ENCODE peak calls at places on chromosomes 1 and 21, in seven cellular contexts. One of them, this sample, is unnamed.

GRCh38 chr1:161958425-161958824 is 65.2 kb downstream of the OLFML2B start:
- DNase-seq in astrocyte of the spinal cord: peak; percentile 43
- DNase-seq in GM10248: no peak
- DNase-seq in tibial nerve: no peak
- DNase-seq in AG09309: no peak
- DNase-seq in tibial artery: no peak
- DNase-seq in AG10803: no peak
- DNase-seq in this sample: no peak

GRCh38 chr1:232421143-232421796 is 208.7 kb downstream of the SIPA1L2 start:
- DNase-seq in astrocyte of the spinal cord: no peak
- DNase-seq in GM10248: no peak
- DNase-seq in tibial nerve: no peak
- DNase-seq in AG09309: no peak
- DNase-seq in tibial artery: no peak
- DNase-seq in AG10803: no peak
- DNase-seq in this sample: no peak

GRCh38 chr1:63894627-63895256 is 120.9 kb downstream of the ROR1 start:
- DNase-seq in astrocyte of the spinal cord: no peak
- DNase-seq in GM10248: no peak
- DNase-seq in tibial nerve: no peak
- DNase-seq in AG09309: no peak
- DNase-seq in tibial artery: no peak
- DNase-seq in AG10803: no peak
- DNase-seq in this sample: no peak

GRCh38 chr1:78624035-78624434 is 3.8 kb downstream of the IFI44L start:
- DNase-seq in astrocyte of the spinal cord: no peak
- DNase-seq in GM10248: no peak
- DNase-seq in tibial nerve: no peak
- DNase-seq in AG09309: no peak
- DNase-seq in tibial artery: no peak
- DNase-seq in AG10803: no peak
- DNase-seq in this sample: no peak

GRCh38 chr1:26181586-26182371 is 4.5 kb downstream of the CNKSR1 start:
- DNase-seq in astrocyte of the spinal cord: no peak
- DNase-seq in GM10248: no peak
- DNase-seq in tibial nerve: no peak
- DNase-seq in AG09309: no peak
- DNase-seq in tibial artery: no peak
- DNase-seq in AG10803: no peak
- DNase-seq in this sample: no peak

GRCh38 chr1:114043548-114043947 is 64.3 kb downstream of the OLFML3 start:
- DNase-seq in astrocyte of the spinal cord: no peak
- DNase-seq in GM10248: no peak
- DNase-seq in tibial nerve: no peak
- DNase-seq in AG09309: no peak
- DNase-seq in tibial artery: no peak
- DNase-seq in AG10803: no peak
- DNase-seq in this sample: no peak

GRCh38 chr1:87362834-87363426 is 34.2 kb downstream of the LMO4 start:
- DNase-seq in astrocyte of the spinal cord: no peak
- DNase-seq in GM10248: no peak
- DNase-seq in tibial nerve: no peak
- DNase-seq in AG09309: no peak
- DNase-seq in tibial artery: no peak
- DNase-seq in AG10803: peak; percentile 48
- DNase-seq in this sample: no peak

GRCh38 chr21:41045534-41046268 is 122.3 kb upstream of the BACE2 start:
- DNase-seq in astrocyte of the spinal cord: no peak
- DNase-seq in GM10248: no peak
- DNase-seq in tibial nerve: no peak
- DNase-seq in AG09309: no peak
- DNase-seq in tibial artery: no peak
- DNase-seq in AG10803: no peak
- DNase-seq in this sample: peak; percentile 74

GRCh38 chr1:241645199-241645598 is 5.0 kb upstream of the CHML start:
- DNase-seq in astrocyte of the spinal cord: no peak
- DNase-seq in GM10248: no peak
- DNase-seq in tibial nerve: no peak
- DNase-seq in AG09309: no peak
- DNase-seq in tibial artery: no peak
- DNase-seq in AG10803: no peak
- DNase-seq in this sample: no peak

GRCh38 chr1:88800382-88801051 is 90.8 kb downstream of the GTF2B start:
- DNase-seq in astrocyte of the spinal cord: peak; percentile 27
- DNase-seq in GM10248: no peak
- DNase-seq in tibial nerve: no peak
- DNase-seq in AG09309: peak; percentile 2
- DNase-seq in tibial artery: no peak
- DNase-seq in AG10803: peak; percentile 24
- DNase-seq in this sample: no peak

GRCh38 chr1:206908038-206908437 is 10.8 kb downstream of the IL24 start:
- DNase-seq in astrocyte of the spinal cord: no peak
- DNase-seq in GM10248: no peak
- DNase-seq in tibial nerve: no peak
- DNase-seq in AG09309: no peak
- DNase-seq in tibial artery: peak; percentile 38
- DNase-seq in AG10803: no peak
- DNase-seq in this sample: no peak

GRCh38 chr21:42093991-42094417 is 22.9 kb downstream of the UMODL1 start:
- DNase-seq in astrocyte of the spinal cord: peak; percentile 96
- DNase-seq in GM10248: no peak
- DNase-seq in tibial nerve: no peak
- DNase-seq in AG09309: peak; percentile 89
- DNase-seq in tibial artery: peak; percentile 93
- DNase-seq in AG10803: peak; percentile 91
- DNase-seq in this sample: no peak

GRCh38 chr21:18725653-18726052 is 322.1 kb upstream of the TMPRSS15 start:
- DNase-seq in astrocyte of the spinal cord: no peak
- DNase-seq in GM10248: no peak
- DNase-seq in tibial nerve: no peak
- DNase-seq in AG09309: no peak
- DNase-seq in tibial artery: no peak
- DNase-seq in AG10803: no peak
- DNase-seq in this sample: peak; percentile 40

GRCh38 chr1:205533729-205534443 is 29.4 kb downstream of the CDK18 start:
- DNase-seq in astrocyte of the spinal cord: no peak
- DNase-seq in GM10248: no peak
- DNase-seq in tibial nerve: no peak
- DNase-seq in AG09309: no peak
- DNase-seq in tibial artery: no peak
- DNase-seq in AG10803: no peak
- DNase-seq in this sample: no peak
- TF ChIP-seq CTCF in astrocyte of the spinal cord: no peak
- TF ChIP-seq CTCF in GM10248: no peak
- TF ChIP-seq CTCF in tibial nerve: no peak
- TF ChIP-seq CTCF in AG09309: no peak
- TF ChIP-seq CTCF in tibial artery: no peak
- TF ChIP-seq CTCF in AG10803: no peak
- TF ChIP-seq CTCF in this sample: no peak

GRCh38 chr1:54188291-54188690 is 11.5 kb downstream of the CYB5RL start:
- DNase-seq in astrocyte of the spinal cord: no peak
- DNase-seq in GM10248: no peak
- DNase-seq in tibial nerve: no peak
- DNase-seq in AG09309: no peak
- DNase-seq in tibial artery: no peak
- DNase-seq in AG10803: no peak
- DNase-seq in this sample: no peak

GRCh38 chr1:54186056-54186455 is 13.8 kb downstream of the CYB5RL start:
- DNase-seq in astrocyte of the spinal cord: no peak
- DNase-seq in GM10248: no peak
- DNase-seq in tibial nerve: no peak
- DNase-seq in AG09309: no peak
- DNase-seq in tibial artery: no peak
- DNase-seq in AG10803: no peak
- DNase-seq in this sample: no peak

GRCh38 chr1:54193453-54193852 is 6.4 kb downstream of the CYB5RL start:
- DNase-seq in astrocyte of the spinal cord: no peak
- DNase-seq in GM10248: no peak
- DNase-seq in tibial nerve: no peak
- DNase-seq in AG09309: no peak
- DNase-seq in tibial artery: no peak
- DNase-seq in AG10803: no peak
- DNase-seq in this sample: no peak

GRCh38 chr1:54190526-54190925 is 9.3 kb downstream of the CYB5RL start:
- DNase-seq in astrocyte of the spinal cord: no peak
- DNase-seq in GM10248: no peak
- DNase-seq in tibial nerve: no peak
- DNase-seq in AG09309: no peak
- DNase-seq in tibial artery: no peak
- DNase-seq in AG10803: no peak
- DNase-seq in this sample: no peak

DNA sequence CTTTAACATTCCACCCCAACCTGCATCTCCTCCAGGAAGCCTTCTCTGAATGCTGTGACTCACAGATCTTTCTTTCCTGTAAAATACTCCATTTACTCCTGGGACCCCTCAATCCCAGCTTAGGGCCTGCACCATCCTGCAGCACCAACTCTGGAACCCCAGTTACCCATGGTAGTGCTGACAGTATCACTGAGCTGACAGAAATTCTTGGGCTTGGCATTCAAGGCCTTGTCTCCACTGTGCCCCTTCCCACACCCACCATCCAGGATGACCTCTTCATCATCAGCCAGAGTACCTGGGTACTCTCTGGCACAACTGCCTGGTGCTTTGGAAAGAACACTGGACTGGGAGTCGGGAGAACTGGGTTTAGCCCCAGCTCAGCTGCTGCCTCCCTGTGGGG is 8.3 kb downstream of the CYB5RL start:
- DNase-seq in astrocyte of the spinal cord: no peak
- DNase-seq in GM10248: no peak
- DNase-seq in tibial nerve: no peak
- DNase-seq in AG09309: no peak
- DNase-seq in tibial artery: no peak
- DNase-seq in AG10803: no peak
- DNase-seq in this sample: no peak
- TF ChIP-seq CTCF in astrocyte of the spinal cord: no peak
- TF ChIP-seq CTCF in GM10248: no peak
- TF ChIP-seq CTCF in tibial nerve: no peak
- TF ChIP-seq CTCF in AG09309: no peak
- TF ChIP-seq CTCF in tibial artery: no peak
- TF ChIP-seq CTCF in AG10803: no peak
- TF ChIP-seq CTCF in this sample: no peak

GRCh38 chr1:149887456-149888159 is 11.8 kb upstream of the BOLA1 start:
- DNase-seq in astrocyte of the spinal cord: peak; percentile 99
- DNase-seq in GM10248: peak; percentile 85
- DNase-seq in tibial nerve: peak; percentile 61
- DNase-seq in AG09309: peak; percentile 98
- DNase-seq in tibial artery: peak; percentile 92
- DNase-seq in AG10803: peak; percentile 99
- DNase-seq in this sample: peak; percentile 48
- TF ChIP-seq CTCF in astrocyte of the spinal cord: no peak
- TF ChIP-seq CTCF in GM10248: no peak
- TF ChIP-seq CTCF in tibial nerve: no peak
- TF ChIP-seq CTCF in AG09309: no peak
- TF ChIP-seq CTCF in tibial artery: peak; percentile 17
- TF ChIP-seq CTCF in AG10803: no peak
- TF ChIP-seq CTCF in this sample: no peak

GRCh38 chr1:229258031-229258850 is 12.7 kb upstream of the RAB4A start:
- DNase-seq in astrocyte of the spinal cord: peak; percentile 63
- DNase-seq in GM10248: peak; percentile 58
- DNase-seq in tibial nerve: peak; percentile 33
- DNase-seq in AG09309: peak; percentile 39
- DNase-seq in tibial artery: no peak
- DNase-seq in AG10803: peak; percentile 66
- DNase-seq in this sample: peak; percentile 48

GRCh38 chr1:229252228-229252984 is 18.5 kb upstream of the RAB4A start:
- DNase-seq in astrocyte of the spinal cord: no peak
- DNase-seq in GM10248: no peak
- DNase-seq in tibial nerve: no peak
- DNase-seq in AG09309: no peak
- DNase-seq in tibial artery: no peak
- DNase-seq in AG10803: no peak
- DNase-seq in this sample: no peak

GRCh38 chr1:229253170-229253974 is 17.5 kb upstream of the RAB4A start:
- DNase-seq in astrocyte of the spinal cord: peak; percentile 47
- DNase-seq in GM10248: no peak
- DNase-seq in tibial nerve: no peak
- DNase-seq in AG09309: no peak
- DNase-seq in tibial artery: no peak
- DNase-seq in AG10803: peak; percentile 34
- DNase-seq in this sample: no peak

GRCh38 chr1:229258851-229259110 is 12.1 kb upstream of the RAB4A start:
- DNase-seq in astrocyte of the spinal cord: no peak
- DNase-seq in GM10248: no peak
- DNase-seq in tibial nerve: no peak
- DNase-seq in AG09309: no peak
- DNase-seq in tibial artery: no peak
- DNase-seq in AG10803: peak; percentile 14
- DNase-seq in this sample: no peak

DNA sequence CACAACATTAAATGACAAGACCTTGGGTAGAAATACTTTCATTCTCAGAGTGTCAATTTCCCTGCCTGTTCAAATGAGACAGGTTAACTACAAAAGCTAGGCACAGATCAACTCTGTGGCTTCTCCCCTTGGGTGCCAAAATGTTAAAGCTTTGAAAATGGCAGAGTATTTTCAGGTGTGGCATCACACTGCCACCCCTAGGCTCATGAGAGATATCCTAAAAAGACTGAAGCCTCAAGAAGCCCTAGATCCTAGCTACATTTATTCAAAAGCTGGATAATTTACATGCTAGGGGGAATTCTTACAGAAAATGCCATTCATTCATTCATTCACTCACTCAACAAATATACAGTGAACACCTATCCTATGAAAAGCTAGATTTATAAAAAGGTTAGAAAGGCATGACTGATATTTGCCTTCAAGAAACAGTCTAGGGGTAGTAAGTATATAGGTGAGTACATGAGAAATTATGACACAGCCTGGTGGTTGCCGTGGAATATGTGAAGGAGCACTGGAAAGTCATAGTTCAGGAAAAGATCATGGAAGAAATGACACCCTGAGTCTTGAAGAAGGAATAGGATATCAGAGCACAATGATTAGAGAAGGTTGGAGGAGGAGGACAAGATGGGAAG is 15.9 kb upstream of the RAB4A start:
- DNase-seq in astrocyte of the spinal cord: no peak
- DNase-seq in GM10248: no peak
- DNase-seq in tibial nerve: no peak
- DNase-seq in AG09309: no peak
- DNase-seq in tibial artery: no peak
- DNase-seq in AG10803: peak; percentile 17
- DNase-seq in this sample: no peak
- TF ChIP-seq CTCF in astrocyte of the spinal cord: peak; percentile 12
- TF ChIP-seq CTCF in GM10248: peak; percentile 17
- TF ChIP-seq CTCF in tibial nerve: peak; percentile 19
- TF ChIP-seq CTCF in AG09309: peak; percentile 26
- TF ChIP-seq CTCF in tibial artery: peak; percentile 43
- TF ChIP-seq CTCF in AG10803: peak; percentile 38
- TF ChIP-seq CTCF in this sample: no peak

GRCh38 chr1:15426492-15427279 is 11.6 kb upstream of the CTRC start:
- DNase-seq in astrocyte of the spinal cord: no peak
- DNase-seq in GM10248: no peak
- DNase-seq in tibial nerve: no peak
- DNase-seq in AG09309: no peak
- DNase-seq in tibial artery: no peak
- DNase-seq in AG10803: no peak
- DNase-seq in this sample: no peak
- TF ChIP-seq CTCF in astrocyte of the spinal cord: peak; percentile 14
- TF ChIP-seq CTCF in GM10248: no peak
- TF ChIP-seq CTCF in tibial nerve: no peak
- TF ChIP-seq CTCF in AG09309: no peak
- TF ChIP-seq CTCF in tibial artery: no peak
- TF ChIP-seq CTCF in AG10803: no peak
- TF ChIP-seq CTCF in this sample: no peak